ENCODE peak calls at places on chromosome 16, in five cellular contexts. W is GM12878, Z is K562, O is H1, Q is GM23338. H is an unnamed sample.

GRCh38 chr16:57801856-57802634 is at the start of gene KIFC3:
- DNase-seq in Z (peak), O (no peak), W (no peak), Q (peak), H (peak)

GRCh38 chr16:64829678-64830077 is 292.2 kb downstream of the CDH11 start:
- DNase-seq in Q (no peak), O (no peak), Z (no peak), W (no peak), H (no peak)

GRCh38 chr16:52597073-52597771 is 50.3 kb upstream of the TOX3 start:
- DNase-seq in Q (no peak), W (no peak), O (no peak), Z (no peak), H (no peak)

GRCh38 chr16:64654137-64654652 is 467.7 kb downstream of the CDH11 start:
- DNase-seq in Q (no peak), Z (no peak), W (no peak), O (no peak), H (no peak)

GRCh38 chr16:71460246-71460645 is 1.8 kb downstream of the ZNF23 start:
- DNase-seq in O (no peak), Q (no peak), Z (no peak), W (no peak), H (no peak)

GRCh38 chr16:49843758-49844157 is 12.2 kb downstream of the ZNF423 start:
- DNase-seq in W (no peak), O (no peak), Z (no peak), Q (no peak), H (no peak)

GRCh38 chr16:54605536-54606066 is 319.0 kb upstream of the IRX3 start:
- DNase-seq in Q (no peak), W (no peak), O (no peak), Z (no peak), H (no peak)

GRCh38 chr16:84356591-84357116 is 11.7 kb upstream of the ATP2C2 start:
- DNase-seq in W (no peak), Z (no peak), O (no peak), Q (no peak), H (no peak)

GRCh38 chr16:50841081-50841886 is 99.4 kb downstream of the CYLD start:
- DNase-seq in W (no peak), Z (peak), O (no peak), Q (peak), H (peak)

GRCh38 chr16:1188781-1189189 is 35.9 kb downstream of the CACNA1H start:
- DNase-seq in Q (peak), W (no peak), O (peak), Z (peak), H (peak)

GRCh38 chr16:30775381-30776099 is 11.5 kb downstream of the ZNF629 start:
- DNase-seq in Z (peak), W (no peak), O (peak), Q (peak), H (peak)

GRCh38 chr16:83843657-83844056 is 35.9 kb downstream of the HSBP1 start:
- DNase-seq in Q (peak), W (no peak), Z (no peak), O (no peak), H (peak)

GRCh38 chr16:67105881-67106280 is 3.9 kb upstream of the PHAF1 start:
- DNase-seq in W (no peak), Q (no peak), O (no peak), Z (no peak), H (no peak)

GRCh38 chr16:29156511-29156910 is 171.7 kb downstream of the LAT start:
- DNase-seq in Q (no peak), Z (no peak), O (no peak), W (no peak), H (no peak)

GRCh38 chr16:86099326-86099725 is 200.4 kb downstream of the IRF8 start:
- DNase-seq in W (no peak), Z (no peak), O (no peak), Q (no peak), H (peak)

GRCh38 chr16:57866529-57866918 is 64.2 kb upstream of the KIFC3 start:
- DNase-seq in Q (no peak), W (no peak), Z (no peak), O (no peak), H (no peak)

GRCh38 chr16:25823891-25824290 is 132.1 kb downstream of the HS3ST4 start:
- DNase-seq in Z (no peak), O (no peak), W (no peak), Q (no peak), H (no peak)

GRCh38 chr16:30903596-30903995 is 7.2 kb downstream of the CTF1 start:
- DNase-seq in Z (peak), O (no peak), Q (no peak), W (no peak), H (no peak)

GRCh38 chr16:28845173-28846079 is 722 bp downstream of the TUFM start:
- DNase-seq in W (no peak), O (peak), Z (peak), Q (peak), H (peak)

GRCh38 chr16:84929421-84930297 is 81.7 kb downstream of the ZDHHC7 start:
- DNase-seq in Q (no peak), O (no peak), Z (peak), W (no peak), H (no peak)

GRCh38 chr16:10831899-10832886 is 13.6 kb upstream of the TVP23A start:
- DNase-seq in W (no peak), O (no peak), Z (no peak), Q (no peak), H (no peak)

GRCh38 chr16:7303014-7303676 is 29.5 kb upstream of the RBFOX1 start:
- DNase-seq in Q (peak), W (no peak), O (no peak), Z (no peak), H (no peak)
- TF ChIP-seq CREB1 in Q (no peak), W (no peak), O (no peak), Z (no peak), H (no peak)

GRCh38 chr16:17832738-17833137 is 362.0 kb upstream of the XYLT1 start:
- DNase-seq in Z (no peak), Q (no peak), W (no peak), O (no peak), H (no peak)

GRCh38 chr16:17839272-17839671 is 368.5 kb upstream of the XYLT1 start:
- DNase-seq in O (no peak), W (no peak), Z (no peak), Q (no peak), H (no peak)

GRCh38 chr16:17836868-17837602 is 366.3 kb upstream of the XYLT1 start:
- DNase-seq in Q (peak), O (peak), W (no peak), Z (no peak), H (peak)

GRCh38 chr16:17831330-17831729 is 360.6 kb upstream of the XYLT1 start:
- DNase-seq in W (no peak), Z (no peak), O (no peak), Q (peak), H (peak)

GRCh38 chr16:17835118-17835949 is 364.6 kb upstream of the XYLT1 start:
- DNase-seq in Z (no peak), Q (no peak), W (no peak), O (no peak), H (no peak)
- TF ChIP-seq CREB1 in Z (no peak), Q (no peak), W (no peak), O (no peak), H (no peak)

GRCh38 chr16:69349508-69349907 is 2.1 kb downstream of the TMED6 start:
- DNase-seq in W (no peak), O (no peak), Z (no peak), Q (no peak), H (no peak)

GRCh38 chr16:69346683-69347082 is 4.9 kb downstream of the TMED6 start:
- DNase-seq in Z (no peak), W (no peak), O (no peak), Q (no peak), H (no peak)

GRCh38 chr16:69348222-69348621 is 3.4 kb downstream of the TMED6 start:
- DNase-seq in O (no peak), Q (no peak), Z (peak), W (no peak), H (no peak)

GRCh38 chr16:69350536-69351133 is 951 bp downstream of the TMED6 start:
- DNase-seq in W (no peak), Z (no peak), Q (no peak), O (no peak), H (no peak)

DNA sequence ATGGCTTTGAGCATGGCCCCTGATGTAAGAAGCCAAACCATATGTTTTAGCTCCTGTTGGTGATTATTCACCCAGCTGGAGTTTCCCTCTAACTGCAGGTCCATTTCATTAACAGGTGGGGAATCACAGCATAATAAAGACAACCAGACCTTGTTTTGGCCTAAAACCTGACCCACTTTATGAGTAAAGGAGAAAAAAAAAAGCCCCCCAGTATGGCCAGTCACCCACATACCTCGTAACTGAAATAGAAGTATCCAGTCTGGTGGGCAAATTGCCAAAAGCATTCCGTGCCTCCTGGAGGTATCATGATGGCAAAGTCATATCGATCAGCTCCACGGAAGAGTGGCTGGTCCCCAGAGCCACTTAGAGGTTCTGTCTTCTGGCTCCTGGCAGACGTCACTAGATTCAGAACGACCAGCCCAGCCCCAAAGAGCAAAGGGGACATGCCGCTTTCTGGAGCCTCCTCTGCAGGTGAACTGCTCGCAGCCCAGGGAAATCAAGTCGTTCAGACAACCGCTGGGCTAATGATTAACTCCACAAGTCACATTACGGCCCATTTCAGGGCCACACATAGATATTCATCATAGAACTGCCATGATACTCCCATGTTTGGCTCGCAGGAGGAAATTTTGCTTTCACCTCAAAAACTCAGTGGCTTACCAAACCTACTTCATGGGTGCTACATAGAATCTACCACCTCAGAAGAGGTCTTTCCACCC is at the start of gene TMED6:
- DNase-seq in O (no peak), Z (no peak), Q (no peak), W (no peak), H (no peak)
- TF ChIP-seq CREB1 in O (no peak), Z (no peak), Q (no peak), W (no peak), H (no peak)

GRCh38 chr16:19831678-19832077 is 53.0 kb downstream of the GPRC5B start:
- DNase-seq in Z (no peak), O (no peak), Q (no peak), W (no peak), H (no peak)
- TF ChIP-seq CREB1 in Z (no peak), O (no peak), Q (no peak), W (no peak), H (no peak)

GRCh38 chr16:15770107-15770506 is 86.7 kb downstream of the MYH11 start:
- DNase-seq in Z (no peak), O (no peak), W (no peak), Q (no peak), H (no peak)

GRCh38 chr16:15769239-15769638 is 87.6 kb downstream of the MYH11 start:
- DNase-seq in O (no peak), Q (no peak), W (no peak), Z (no peak), H (no peak)

GRCh38 chr16:15772579-15773293 is 84.1 kb downstream of the MYH11 start:
- DNase-seq in Q (no peak), Z (no peak), W (no peak), O (no peak), H (no peak)

GRCh38 chr16:15771694-15772093 is 85.1 kb downstream of the MYH11 start:
- DNase-seq in O (no peak), Q (no peak), W (no peak), Z (no peak), H (no peak)

DNA sequence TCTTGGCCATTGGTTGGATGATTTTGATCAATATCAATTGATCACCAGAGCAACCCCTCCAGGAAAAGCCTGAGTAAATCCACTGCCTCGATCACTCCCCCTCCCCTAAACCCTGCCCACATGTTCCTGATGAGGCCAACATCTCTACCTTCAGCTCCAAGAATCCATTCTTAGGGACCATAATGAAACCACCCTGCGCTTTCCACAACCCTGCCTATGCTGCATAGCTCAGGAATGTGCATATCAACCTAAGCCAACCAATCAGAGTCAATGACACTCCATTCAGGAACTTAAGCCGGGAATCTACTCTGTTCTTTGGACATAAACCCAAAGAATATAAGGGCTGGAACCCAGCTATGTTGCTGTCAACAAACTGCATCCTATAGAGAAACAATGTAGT is 86.3 kb downstream of the MYH11 start:
- DNase-seq in W (no peak), Z (no peak), O (no peak), Q (no peak), H (no peak)
- TF ChIP-seq CREB1 in W (no peak), Z (no peak), O (no peak), Q (no peak), H (no peak)

GRCh38 chr16:47779201-47780016 is 318.3 kb downstream of the PHKB start:
- DNase-seq in Q (no peak), O (no peak), Z (peak), W (peak), H (no peak)
- TF ChIP-seq CREB1 in Q (no peak), O (no peak), Z (no peak), W (no peak), H (no peak)

GRCh38 chr16:14564323-14564722 is 65.7 kb downstream of the PARN start:
- DNase-seq in Z (no peak), Q (peak), W (no peak), O (no peak), H (no peak)
- TF ChIP-seq CREB1 in Z (no peak), Q (no peak), W (no peak), O (no peak), H (no peak)

DNA sequence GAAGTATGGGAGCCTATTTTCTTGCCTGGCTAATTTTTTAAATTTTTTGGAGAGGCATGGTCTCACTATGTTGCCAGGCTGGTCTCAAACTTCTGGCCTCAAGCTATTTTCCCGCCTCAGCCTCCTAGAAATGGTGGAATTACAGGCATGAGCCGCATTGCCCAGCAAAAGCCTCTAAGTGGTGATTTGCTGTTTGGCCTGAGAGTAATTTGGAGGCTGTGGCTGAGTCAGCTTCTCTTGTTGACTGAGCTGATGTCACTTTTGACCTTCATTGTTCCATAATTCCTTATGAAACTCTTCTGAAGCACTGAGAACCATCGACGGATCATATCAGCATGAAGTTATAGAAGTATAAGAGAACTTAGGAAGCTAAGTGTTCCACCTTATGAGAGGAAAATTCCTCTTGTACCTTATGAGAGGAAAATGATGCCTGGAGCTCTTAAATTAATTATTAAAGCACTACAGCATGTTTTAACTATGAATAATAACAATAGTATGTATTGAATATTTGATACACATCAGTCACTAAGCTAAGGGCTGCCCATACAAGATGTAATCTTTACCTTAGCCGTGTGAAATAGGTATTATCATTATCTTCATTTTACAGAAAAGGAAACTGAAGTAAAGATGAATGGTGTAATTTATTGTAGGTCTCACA is 220.8 kb upstream of the MON1B start:
- DNase-seq in Q (no peak), O (no peak), W (no peak), Z (no peak), H (no peak)
- TF ChIP-seq CREB1 in Q (no peak), O (no peak), W (no peak), Z (no peak), H (no peak)

GRCh38 chr16:73172621-73173312 is 124.8 kb upstream of the ZFHX3 start:
- DNase-seq in O (no peak), Q (peak), Z (peak), W (no peak), H (no peak)
- TF ChIP-seq CREB1 in O (no peak), Q (no peak), Z (no peak), W (no peak), H (no peak)

GRCh38 chr16:77919761-77920415 is 102.5 kb upstream of the CLEC3A start:
- DNase-seq in O (no peak), Z (no peak), Q (no peak), W (no peak), H (no peak)
- TF ChIP-seq CREB1 in O (no peak), Z (no peak), Q (no peak), W (no peak), H (no peak)

H was measured in WTC11.